ENCODE peak calls at places on chromosomes 7 and 10, in five cellular contexts. One of them, this sample, is unnamed.

GRCh38 chr10:62083868-62084267 is 182.4 kb downstream of the ARID5B start:
- DNase-seq in activated B cell treated with CpG ODN at 0.5 μM for 24 hours: no peak
- DNase-seq in fibroblast of lung: peak
- DNase-seq in choroid plexus epithelial cell: peak
- DNase-seq in adrenal gland: peak
- DNase-seq in this sample: peak

GRCh38 chr7:14233026-14233897 is 243.8 kb upstream of the ETV1 start:
- DNase-seq in activated B cell treated with CpG ODN at 0.5 μM for 24 hours: no peak
- DNase-seq in fibroblast of lung: peak
- DNase-seq in choroid plexus epithelial cell: peak
- DNase-seq in adrenal gland: no peak
- DNase-seq in this sample: peak

GRCh38 chr7:133742709-133743538 is 384.2 kb upstream of the LRGUK start:
- DNase-seq in activated B cell treated with CpG ODN at 0.5 μM for 24 hours: no peak
- DNase-seq in fibroblast of lung: peak
- DNase-seq in choroid plexus epithelial cell: peak
- DNase-seq in adrenal gland: peak
- DNase-seq in this sample: peak

GRCh38 chr10:77138541-77138940 is 499.1 kb downstream of the KCNMA1 start:
- DNase-seq in activated B cell treated with CpG ODN at 0.5 μM for 24 hours: no peak
- DNase-seq in fibroblast of lung: no peak
- DNase-seq in choroid plexus epithelial cell: no peak
- DNase-seq in adrenal gland: no peak
- DNase-seq in this sample: no peak

GRCh38 chr7:151404216-151405011 is 5.4 kb downstream of the WDR86 start:
- DNase-seq in activated B cell treated with CpG ODN at 0.5 μM for 24 hours: no peak
- DNase-seq in fibroblast of lung: peak
- DNase-seq in choroid plexus epithelial cell: peak
- DNase-seq in adrenal gland: peak
- DNase-seq in this sample: peak

GRCh38 chr10:6678211-6678803 is 98.2 kb upstream of the PRKCQ start:
- DNase-seq in activated B cell treated with CpG ODN at 0.5 μM for 24 hours: no peak
- DNase-seq in fibroblast of lung: peak
- DNase-seq in choroid plexus epithelial cell: peak
- DNase-seq in adrenal gland: peak
- DNase-seq in this sample: peak

GRCh38 chr10:71209324-71210030 is 2.9 kb upstream of the UNC5B start:
- DNase-seq in activated B cell treated with CpG ODN at 0.5 μM for 24 hours: no peak
- DNase-seq in fibroblast of lung: no peak
- DNase-seq in choroid plexus epithelial cell: no peak
- DNase-seq in adrenal gland: no peak
- DNase-seq in this sample: no peak

GRCh38 chr10:35446439-35446838 is 110.1 kb downstream of the CCNY start:
- DNase-seq in activated B cell treated with CpG ODN at 0.5 μM for 24 hours: no peak
- DNase-seq in fibroblast of lung: no peak
- DNase-seq in choroid plexus epithelial cell: no peak
- DNase-seq in adrenal gland: no peak
- DNase-seq in this sample: peak

GRCh38 chr7:114652041-114652440 is 237.4 kb downstream of the FOXP2 start:
- DNase-seq in activated B cell treated with CpG ODN at 0.5 μM for 24 hours: no peak
- DNase-seq in fibroblast of lung: no peak
- DNase-seq in choroid plexus epithelial cell: no peak
- DNase-seq in adrenal gland: no peak
- DNase-seq in this sample: no peak

GRCh38 chr7:8931906-8932646 is 498.7 kb downstream of the NXPH1 start:
- DNase-seq in activated B cell treated with CpG ODN at 0.5 μM for 24 hours: no peak
- DNase-seq in fibroblast of lung: peak
- DNase-seq in choroid plexus epithelial cell: peak
- DNase-seq in adrenal gland: no peak
- DNase-seq in this sample: no peak

GRCh38 chr10:11429439-11430052 is 181.9 kb downstream of the USP6NL start:
- DNase-seq in activated B cell treated with CpG ODN at 0.5 μM for 24 hours: no peak
- DNase-seq in fibroblast of lung: peak
- DNase-seq in choroid plexus epithelial cell: peak
- DNase-seq in adrenal gland: no peak
- DNase-seq in this sample: no peak

GRCh38 chr7:70568674-70569334 is 563.1 kb upstream of the GALNT17 start:
- DNase-seq in activated B cell treated with CpG ODN at 0.5 μM for 24 hours: no peak
- DNase-seq in fibroblast of lung: peak
- DNase-seq in choroid plexus epithelial cell: no peak
- DNase-seq in adrenal gland: peak
- DNase-seq in this sample: no peak

GRCh38 chr10:14560274-14560673 is 214.4 kb downstream of the FAM107B start:
- DNase-seq in activated B cell treated with CpG ODN at 0.5 μM for 24 hours: no peak
- DNase-seq in fibroblast of lung: peak
- DNase-seq in choroid plexus epithelial cell: peak
- DNase-seq in adrenal gland: no peak
- DNase-seq in this sample: peak

GRCh38 chr7:30147223-30147622 is 12.4 kb downstream of the MTURN start:
- DNase-seq in activated B cell treated with CpG ODN at 0.5 μM for 24 hours: no peak
- DNase-seq in fibroblast of lung: no peak
- DNase-seq in choroid plexus epithelial cell: no peak
- DNase-seq in adrenal gland: no peak
- DNase-seq in this sample: no peak

GRCh38 chr10:86583983-86584382 is 62.4 kb upstream of the WAPL start:
- DNase-seq in activated B cell treated with CpG ODN at 0.5 μM for 24 hours: no peak
- DNase-seq in fibroblast of lung: no peak
- DNase-seq in choroid plexus epithelial cell: no peak
- DNase-seq in adrenal gland: no peak
- DNase-seq in this sample: no peak

GRCh38 chr7:128404826-128405344 is 4.9 kb downstream of the IMPDH1 start:
- DNase-seq in activated B cell treated with CpG ODN at 0.5 μM for 24 hours: no peak
- DNase-seq in fibroblast of lung: no peak
- DNase-seq in choroid plexus epithelial cell: no peak
- DNase-seq in adrenal gland: no peak
- DNase-seq in this sample: peak

GRCh38 chr10:689433-690226 is at the start of gene DIP2C:
- DNase-seq in activated B cell treated with CpG ODN at 0.5 μM for 24 hours: no peak
- DNase-seq in fibroblast of lung: peak
- DNase-seq in choroid plexus epithelial cell: peak
- DNase-seq in adrenal gland: peak
- DNase-seq in this sample: peak

GRCh38 chr7:77450613-77451012 is 34.5 kb upstream of the GSAP start:
- DNase-seq in activated B cell treated with CpG ODN at 0.5 μM for 24 hours: no peak
- DNase-seq in fibroblast of lung: no peak
- DNase-seq in choroid plexus epithelial cell: no peak
- DNase-seq in adrenal gland: no peak
- DNase-seq in this sample: no peak

GRCh38 chr10:76242956-76243355 is 811.5 kb downstream of the LRMDA start:
- DNase-seq in activated B cell treated with CpG ODN at 0.5 μM for 24 hours: no peak
- DNase-seq in fibroblast of lung: no peak
- DNase-seq in choroid plexus epithelial cell: no peak
- DNase-seq in adrenal gland: no peak
- DNase-seq in this sample: no peak

GRCh38 chr7:90728568-90728967 is 132.4 kb downstream of the CDK14 start:
- DNase-seq in activated B cell treated with CpG ODN at 0.5 μM for 24 hours: no peak
- DNase-seq in fibroblast of lung: no peak
- DNase-seq in choroid plexus epithelial cell: no peak
- DNase-seq in adrenal gland: no peak
- DNase-seq in this sample: no peak

GRCh38 chr10:35201234-35201633 is 74.6 kb downstream of the CREM start:
- DNase-seq in activated B cell treated with CpG ODN at 0.5 μM for 24 hours: no peak
- DNase-seq in fibroblast of lung: no peak
- DNase-seq in choroid plexus epithelial cell: no peak
- DNase-seq in adrenal gland: no peak
- DNase-seq in this sample: no peak

GRCh38 chr7:19713676-19714075 is 4.8 kb upstream of the POLR1F start:
- DNase-seq in activated B cell treated with CpG ODN at 0.5 μM for 24 hours: no peak
- DNase-seq in fibroblast of lung: peak
- DNase-seq in choroid plexus epithelial cell: peak
- DNase-seq in adrenal gland: peak
- DNase-seq in this sample: peak

GRCh38 chr7:34550996-34551395 is 107.0 kb upstream of the NPSR1 start:
- DNase-seq in activated B cell treated with CpG ODN at 0.5 μM for 24 hours: no peak
- DNase-seq in fibroblast of lung: no peak
- DNase-seq in choroid plexus epithelial cell: no peak
- DNase-seq in adrenal gland: no peak
- DNase-seq in this sample: no peak

GRCh38 chr7:107327986-107328569 is 141.8 kb upstream of the GPR22 start:
- DNase-seq in activated B cell treated with CpG ODN at 0.5 μM for 24 hours: no peak
- DNase-seq in fibroblast of lung: peak
- DNase-seq in choroid plexus epithelial cell: peak
- DNase-seq in adrenal gland: no peak
- DNase-seq in this sample: no peak

GRCh38 chr10:22911889-22912762 is 15.7 kb upstream of the ARMC3 start:
- DNase-seq in activated B cell treated with CpG ODN at 0.5 μM for 24 hours: no peak
- DNase-seq in fibroblast of lung: peak
- DNase-seq in choroid plexus epithelial cell: peak
- DNase-seq in adrenal gland: peak
- DNase-seq in this sample: peak

GRCh38 chr10:114243661-114244060 is 4.6 kb downstream of the VWA2 start:
- DNase-seq in activated B cell treated with CpG ODN at 0.5 μM for 24 hours: no peak
- DNase-seq in fibroblast of lung: no peak
- DNase-seq in choroid plexus epithelial cell: no peak
- DNase-seq in adrenal gland: no peak
- DNase-seq in this sample: no peak

GRCh38 chr10:114239994-114240345 is 916 bp downstream of the VWA2 start:
- DNase-seq in activated B cell treated with CpG ODN at 0.5 μM for 24 hours: no peak
- DNase-seq in fibroblast of lung: no peak
- DNase-seq in choroid plexus epithelial cell: no peak
- DNase-seq in adrenal gland: no peak
- DNase-seq in this sample: no peak

GRCh38 chr10:114242235-114242634 is 3.2 kb downstream of the VWA2 start:
- DNase-seq in activated B cell treated with CpG ODN at 0.5 μM for 24 hours: no peak
- DNase-seq in fibroblast of lung: no peak
- DNase-seq in choroid plexus epithelial cell: no peak
- DNase-seq in adrenal gland: no peak
- DNase-seq in this sample: no peak

GRCh38 chr10:114244126-114244525 is 5.1 kb downstream of the VWA2 start:
- DNase-seq in activated B cell treated with CpG ODN at 0.5 μM for 24 hours: no peak
- DNase-seq in fibroblast of lung: no peak
- DNase-seq in choroid plexus epithelial cell: no peak
- DNase-seq in adrenal gland: no peak
- DNase-seq in this sample: no peak

GRCh38 chr10:114239117-114239993 is at the start of gene VWA2:
- DNase-seq in activated B cell treated with CpG ODN at 0.5 μM for 24 hours: peak
- DNase-seq in fibroblast of lung: no peak
- DNase-seq in choroid plexus epithelial cell: no peak
- DNase-seq in adrenal gland: no peak
- DNase-seq in this sample: no peak
- TF ChIP-seq CTCF in activated B cell treated with CpG ODN at 0.5 μM for 24 hours: no peak
- TF ChIP-seq CTCF in fibroblast of lung: no peak
- TF ChIP-seq CTCF in choroid plexus epithelial cell: no peak
- TF ChIP-seq CTCF in adrenal gland: no peak
- TF ChIP-seq CTCF in this sample: no peak

DNA sequence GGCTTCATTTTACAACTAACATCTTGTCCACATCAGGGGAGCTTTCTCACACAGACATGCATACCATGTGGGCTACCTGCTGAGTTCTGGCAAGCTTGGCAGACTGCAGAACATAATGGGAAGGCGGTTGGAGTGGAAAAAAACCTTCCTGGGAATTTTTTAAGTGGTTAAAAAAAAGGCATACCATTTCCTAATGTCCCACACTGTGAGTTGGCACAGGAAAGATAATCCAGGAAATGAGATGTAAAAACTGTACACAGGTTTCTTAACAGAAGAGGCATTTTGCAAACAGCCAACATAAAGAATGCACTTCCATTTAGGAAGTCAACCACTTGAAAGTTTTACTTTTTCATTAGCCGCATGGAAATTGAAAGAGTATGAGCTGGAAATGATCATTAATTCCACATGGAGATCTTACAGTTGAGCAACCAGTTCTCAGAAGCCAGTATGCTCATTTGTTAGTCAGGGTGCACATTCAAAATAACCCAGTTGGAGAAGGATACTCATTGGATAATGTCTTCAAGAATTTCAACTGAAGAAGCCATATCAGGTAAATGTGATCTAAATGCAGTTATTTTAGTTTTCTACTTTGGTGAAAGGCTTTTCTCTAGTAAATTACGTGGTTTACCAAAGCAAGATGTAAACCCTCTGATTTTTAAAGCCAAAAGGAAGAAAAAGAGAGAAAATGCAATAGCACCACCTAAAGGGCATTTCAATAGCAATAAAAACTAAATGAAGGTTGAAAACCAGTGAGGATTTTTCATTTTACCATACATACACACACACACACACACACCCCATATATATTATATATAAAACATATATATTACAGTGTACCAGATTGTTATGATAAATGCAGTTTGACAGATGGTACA is 194.0 kb downstream of the TAX1BP1 start:
- DNase-seq in activated B cell treated with CpG ODN at 0.5 μM for 24 hours: no peak
- DNase-seq in fibroblast of lung: peak
- DNase-seq in choroid plexus epithelial cell: peak
- DNase-seq in adrenal gland: no peak
- DNase-seq in this sample: peak
- TF ChIP-seq CTCF in activated B cell treated with CpG ODN at 0.5 μM for 24 hours: no peak
- TF ChIP-seq CTCF in fibroblast of lung: peak
- TF ChIP-seq CTCF in choroid plexus epithelial cell: peak
- TF ChIP-seq CTCF in adrenal gland: peak
- TF ChIP-seq CTCF in this sample: peak

GRCh38 chr7:118285358-118285757 is 60.9 kb downstream of the ANKRD7 start:
- DNase-seq in activated B cell treated with CpG ODN at 0.5 μM for 24 hours: no peak
- DNase-seq in fibroblast of lung: no peak
- DNase-seq in choroid plexus epithelial cell: no peak
- DNase-seq in adrenal gland: no peak
- DNase-seq in this sample: no peak

GRCh38 chr7:118281196-118281595 is 56.7 kb downstream of the ANKRD7 start:
- DNase-seq in activated B cell treated with CpG ODN at 0.5 μM for 24 hours: no peak
- DNase-seq in fibroblast of lung: no peak
- DNase-seq in choroid plexus epithelial cell: peak
- DNase-seq in adrenal gland: no peak
- DNase-seq in this sample: no peak

GRCh38 chr7:118286131-118286530 is 61.6 kb downstream of the ANKRD7 start:
- DNase-seq in activated B cell treated with CpG ODN at 0.5 μM for 24 hours: no peak
- DNase-seq in fibroblast of lung: no peak
- DNase-seq in choroid plexus epithelial cell: no peak
- DNase-seq in adrenal gland: no peak
- DNase-seq in this sample: no peak

DNA sequence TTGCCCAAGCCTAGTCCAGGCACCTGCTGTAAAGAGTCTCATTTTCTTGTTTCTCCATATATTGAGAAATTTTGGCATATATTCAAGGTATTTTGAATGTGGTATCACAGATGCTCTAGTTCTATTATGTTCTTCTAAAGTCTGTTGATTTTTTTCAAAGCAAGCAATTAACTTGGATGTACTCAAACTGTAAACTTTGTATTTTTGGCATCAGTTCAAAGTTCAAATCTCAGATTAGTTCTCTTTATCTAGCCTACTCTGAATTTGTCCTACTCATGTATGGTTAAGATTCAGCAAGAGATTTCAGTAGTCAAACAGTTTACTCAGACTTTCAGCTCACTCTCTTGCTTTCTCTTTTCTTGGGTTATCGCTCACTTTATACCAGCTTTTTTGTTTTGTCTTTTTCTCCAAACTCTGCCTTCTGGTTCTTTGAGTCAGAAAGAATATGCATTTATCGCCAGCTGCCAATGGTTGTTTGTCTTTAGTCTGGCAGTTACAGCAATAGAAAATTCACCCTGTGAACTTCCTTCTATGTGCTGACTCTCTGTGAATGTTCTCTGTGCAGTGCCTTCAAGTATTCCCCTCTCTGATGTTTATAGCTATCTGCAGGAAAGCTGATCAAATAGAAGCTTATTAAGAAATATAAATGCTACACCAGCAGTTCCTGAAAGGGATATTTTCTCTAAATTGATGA is 56.0 kb downstream of the ANKRD7 start:
- DNase-seq in activated B cell treated with CpG ODN at 0.5 μM for 24 hours: no peak
- DNase-seq in fibroblast of lung: no peak
- DNase-seq in choroid plexus epithelial cell: peak
- DNase-seq in adrenal gland: no peak
- DNase-seq in this sample: no peak
- TF ChIP-seq CTCF in activated B cell treated with CpG ODN at 0.5 μM for 24 hours: no peak
- TF ChIP-seq CTCF in fibroblast of lung: no peak
- TF ChIP-seq CTCF in choroid plexus epithelial cell: no peak
- TF ChIP-seq CTCF in adrenal gland: no peak
- TF ChIP-seq CTCF in this sample: no peak

GRCh38 chr10:113454341-113455061 is 98.4 kb upstream of the HABP2 start:
- DNase-seq in activated B cell treated with CpG ODN at 0.5 μM for 24 hours: no peak
- DNase-seq in fibroblast of lung: peak
- DNase-seq in choroid plexus epithelial cell: peak
- DNase-seq in adrenal gland: peak
- DNase-seq in this sample: peak
- TF ChIP-seq CTCF in activated B cell treated with CpG ODN at 0.5 μM for 24 hours: no peak
- TF ChIP-seq CTCF in fibroblast of lung: peak
- TF ChIP-seq CTCF in choroid plexus epithelial cell: peak
- TF ChIP-seq CTCF in adrenal gland: peak
- TF ChIP-seq CTCF in this sample: peak

This sample was measured in fibroblast of mammary gland.